ENCODE peak calls at places on chromosome X, in eight cellular contexts. One of them, this sample, is unnamed.

GRCh38 chrX:72351606-72352338 is 46.1 kb upstream of the CITED1 start:
- DNase-seq in fibroblast of mammary gland: peak; percentile 77
- DNase-seq in A549: no peak
- DNase-seq in heart right ventricle: no peak
- DNase-seq in Peyer's patch: no peak
- DNase-seq in esophagus squamous epithelium: no peak
- DNase-seq in psoas muscle: peak; percentile 16
- DNase-seq in GM12878: no peak
- DNase-seq in this sample: no peak

GRCh38 chrX:50609796-50610195 is 139.2 kb upstream of the DGKK start:
- DNase-seq in fibroblast of mammary gland: peak; percentile 1
- DNase-seq in GM12878: no peak
- DNase-seq in esophagus squamous epithelium: no peak
- DNase-seq in A549: no peak
- DNase-seq in Peyer's patch: no peak
- DNase-seq in heart right ventricle: no peak
- DNase-seq in psoas muscle: no peak
- DNase-seq in this sample: no peak

GRCh38 chrX:129957241-129958099 is 25.0 kb upstream of the BCORL1 start:
- DNase-seq in esophagus squamous epithelium: peak; percentile 11
- DNase-seq in psoas muscle: peak; percentile 71
- DNase-seq in Peyer's patch: peak; percentile 69
- DNase-seq in heart right ventricle: peak; percentile 67
- DNase-seq in GM12878: peak; percentile 34
- DNase-seq in A549: peak; percentile 73
- DNase-seq in fibroblast of mammary gland: peak; percentile 33
- DNase-seq in this sample: no peak

GRCh38 chrX:12824944-12825343 is 33.7 kb downstream of the PRPS2 start:
- DNase-seq in Peyer's patch: no peak
- DNase-seq in A549: peak; percentile 14
- DNase-seq in heart right ventricle: no peak
- DNase-seq in esophagus squamous epithelium: no peak
- DNase-seq in fibroblast of mammary gland: peak; percentile 4
- DNase-seq in psoas muscle: no peak
- DNase-seq in GM12878: no peak
- DNase-seq in this sample: no peak

GRCh38 chrX:98057176-98057575 is 1173.5 kb downstream of the RPA4 start:
- DNase-seq in A549: no peak
- DNase-seq in esophagus squamous epithelium: no peak
- DNase-seq in Peyer's patch: no peak
- DNase-seq in heart right ventricle: no peak
- DNase-seq in psoas muscle: no peak
- DNase-seq in GM12878: no peak
- DNase-seq in fibroblast of mammary gland: no peak
- DNase-seq in this sample: no peak

GRCh38 chrX:125090046-125090445 is 229.6 kb upstream of the TEX13C start:
- DNase-seq in Peyer's patch: no peak
- DNase-seq in GM12878: no peak
- DNase-seq in psoas muscle: no peak
- DNase-seq in fibroblast of mammary gland: no peak
- DNase-seq in esophagus squamous epithelium: no peak
- DNase-seq in heart right ventricle: no peak
- DNase-seq in A549: peak; percentile 4
- DNase-seq in this sample: no peak

GRCh38 chrX:46380148-46380752 is 165.0 kb downstream of the ZNF674 start:
- DNase-seq in psoas muscle: no peak
- DNase-seq in esophagus squamous epithelium: no peak
- DNase-seq in fibroblast of mammary gland: no peak
- DNase-seq in Peyer's patch: no peak
- DNase-seq in heart right ventricle: no peak
- DNase-seq in GM12878: no peak
- DNase-seq in A549: no peak
- DNase-seq in this sample: no peak

GRCh38 chrX:2710496-2710895 is 19.4 kb downstream of the CD99 start:
- DNase-seq in A549: peak; percentile 81
- DNase-seq in fibroblast of mammary gland: no peak
- DNase-seq in psoas muscle: no peak
- DNase-seq in heart right ventricle: no peak
- DNase-seq in esophagus squamous epithelium: no peak
- DNase-seq in GM12878: no peak
- DNase-seq in Peyer's patch: peak; percentile 21
- DNase-seq in this sample: no peak

GRCh38 chrX:115900425-115900824 is 270.1 kb upstream of the AGTR2 start:
- DNase-seq in fibroblast of mammary gland: no peak
- DNase-seq in heart right ventricle: no peak
- DNase-seq in A549: no peak
- DNase-seq in Peyer's patch: no peak
- DNase-seq in esophagus squamous epithelium: no peak
- DNase-seq in GM12878: no peak
- DNase-seq in psoas muscle: no peak
- DNase-seq in this sample: no peak

GRCh38 chrX:40578039-40578438 is 2.7 kb upstream of the ATP6AP2 start:
- DNase-seq in psoas muscle: no peak
- DNase-seq in esophagus squamous epithelium: no peak
- DNase-seq in fibroblast of mammary gland: no peak
- DNase-seq in GM12878: no peak
- DNase-seq in Peyer's patch: no peak
- DNase-seq in heart right ventricle: no peak
- DNase-seq in A549: no peak
- DNase-seq in this sample: no peak

GRCh38 chrX:40571600-40571999 is 9.2 kb upstream of the ATP6AP2 start:
- DNase-seq in heart right ventricle: no peak
- DNase-seq in psoas muscle: no peak
- DNase-seq in GM12878: no peak
- DNase-seq in A549: no peak
- DNase-seq in esophagus squamous epithelium: no peak
- DNase-seq in Peyer's patch: no peak
- DNase-seq in fibroblast of mammary gland: no peak
- DNase-seq in this sample: no peak

GRCh38 chrX:40576291-40576690 is 4.5 kb upstream of the ATP6AP2 start:
- DNase-seq in fibroblast of mammary gland: no peak
- DNase-seq in A549: no peak
- DNase-seq in Peyer's patch: no peak
- DNase-seq in esophagus squamous epithelium: no peak
- DNase-seq in heart right ventricle: no peak
- DNase-seq in GM12878: no peak
- DNase-seq in psoas muscle: no peak
- DNase-seq in this sample: no peak

GRCh38 chrX:40570346-40571093 is 10.2 kb upstream of the ATP6AP2 start:
- DNase-seq in fibroblast of mammary gland: no peak
- DNase-seq in Peyer's patch: no peak
- DNase-seq in psoas muscle: no peak
- DNase-seq in A549: no peak
- DNase-seq in GM12878: peak; percentile 56
- DNase-seq in heart right ventricle: no peak
- DNase-seq in esophagus squamous epithelium: no peak
- DNase-seq in this sample: no peak

DNA sequence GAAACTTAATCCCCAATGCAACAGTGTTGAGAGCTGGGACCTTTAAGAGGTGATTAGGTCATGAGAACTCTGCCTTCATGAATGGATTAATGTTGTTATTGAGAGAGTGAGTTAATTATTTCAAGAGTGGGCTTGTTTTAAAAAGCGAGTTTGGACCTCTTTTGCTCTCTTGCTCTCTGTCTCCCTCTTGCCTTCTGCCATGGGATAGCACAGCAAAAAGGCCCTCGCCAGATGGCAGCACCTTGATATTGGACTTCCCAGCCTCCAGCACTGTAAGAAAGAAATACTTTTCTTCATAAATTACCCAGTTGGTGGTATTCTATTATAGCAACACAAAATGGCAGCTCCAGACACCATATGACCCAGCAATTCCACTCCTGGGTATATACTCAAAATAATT is 7.0 kb upstream of the ATP6AP2 start:
- DNase-seq in fibroblast of mammary gland: peak; percentile 24
- DNase-seq in psoas muscle: no peak
- DNase-seq in heart right ventricle: no peak
- DNase-seq in A549: peak; percentile 54
- DNase-seq in GM12878: no peak
- DNase-seq in Peyer's patch: no peak
- DNase-seq in esophagus squamous epithelium: no peak
- DNase-seq in this sample: no peak
- TF ChIP-seq CTCF in fibroblast of mammary gland: peak; percentile 82
- TF ChIP-seq CTCF in psoas muscle: no peak
- TF ChIP-seq CTCF in heart right ventricle: no peak
- TF ChIP-seq CTCF in A549: peak; percentile 67
- TF ChIP-seq CTCF in GM12878: peak; percentile 87
- TF ChIP-seq CTCF in Peyer's patch: peak; percentile 45
- TF ChIP-seq CTCF in esophagus squamous epithelium: no peak
- TF ChIP-seq CTCF in this sample: peak; percentile 66

GRCh38 chrX:6735235-6735634 is 200.3 kb upstream of the VCX3A start:
- DNase-seq in GM12878: no peak
- DNase-seq in psoas muscle: no peak
- DNase-seq in esophagus squamous epithelium: no peak
- DNase-seq in A549: no peak
- DNase-seq in Peyer's patch: no peak
- DNase-seq in heart right ventricle: no peak
- DNase-seq in fibroblast of mammary gland: no peak
- DNase-seq in this sample: no peak

DNA sequence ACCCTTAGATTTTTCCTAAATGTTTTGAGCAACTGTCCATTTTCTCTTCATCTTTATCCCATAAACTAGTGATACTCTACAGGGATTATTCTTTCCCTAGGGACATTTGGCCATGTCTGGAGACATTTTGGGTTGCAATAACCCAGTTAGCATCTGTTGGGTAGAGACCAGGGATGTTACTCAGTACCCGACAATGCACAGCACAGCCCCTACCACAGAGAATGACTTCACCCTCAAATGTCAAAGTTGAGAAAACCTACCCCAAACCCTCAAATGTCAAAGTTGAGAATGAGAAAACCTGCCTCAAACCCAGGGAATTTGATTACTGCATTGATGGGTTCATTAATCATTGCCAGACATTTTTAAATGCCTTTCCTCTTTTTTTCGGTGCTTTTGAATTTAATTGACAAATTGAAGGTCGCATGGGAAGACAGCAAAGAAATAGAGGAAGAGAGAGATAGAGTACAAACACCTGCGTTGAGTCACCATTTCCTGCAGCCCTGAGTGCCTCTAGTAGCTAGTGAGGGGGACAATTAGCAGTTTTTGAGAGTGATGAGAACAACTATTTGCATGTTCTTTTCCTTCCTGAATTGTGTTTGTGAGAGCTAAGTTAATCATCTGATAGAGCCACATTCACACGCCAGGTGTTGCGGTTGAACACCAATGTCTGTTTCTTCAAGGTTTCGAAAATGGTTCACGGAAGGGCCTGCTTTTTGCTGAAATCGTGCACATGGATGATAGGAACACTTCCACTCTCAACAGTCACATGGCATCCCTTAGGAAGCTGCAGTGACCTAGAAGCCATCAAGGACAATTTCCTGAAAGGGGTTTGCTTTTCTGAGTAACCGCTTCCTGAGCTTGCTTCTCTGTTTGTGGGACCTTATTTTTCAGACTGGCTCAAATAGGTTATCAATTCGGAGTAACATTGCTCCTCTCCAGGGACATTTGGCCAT is 203.9 kb upstream of the VCX3A start:
- DNase-seq in A549: no peak
- DNase-seq in psoas muscle: no peak
- DNase-seq in Peyer's patch: no peak
- DNase-seq in GM12878: peak; percentile 93
- DNase-seq in esophagus squamous epithelium: no peak
- DNase-seq in heart right ventricle: no peak
- DNase-seq in fibroblast of mammary gland: no peak
- DNase-seq in this sample: no peak
- H3K4me3 ChIP-seq in A549: no peak overlapping the region
- H3K4me3 ChIP-seq in psoas muscle: no peak overlapping the region
- H3K4me3 ChIP-seq in Peyer's patch: no peak overlapping the region
- H3K4me3 ChIP-seq in GM12878: no peak overlapping the region
- H3K4me3 ChIP-seq in esophagus squamous epithelium: no peak overlapping the region
- H3K4me3 ChIP-seq in heart right ventricle: no peak overlapping the region
- H3K4me3 ChIP-seq in fibroblast of mammary gland: no peak overlapping the region
- H3K4me3 ChIP-seq in this sample: no peak overlapping the region

GRCh38 chrX:78029663-78030062 is 60.2 kb upstream of the PGAM4 start:
- DNase-seq in A549: peak; percentile 53
- DNase-seq in Peyer's patch: no peak
- DNase-seq in psoas muscle: no peak
- DNase-seq in heart right ventricle: no peak
- DNase-seq in esophagus squamous epithelium: no peak
- DNase-seq in GM12878: no peak
- DNase-seq in fibroblast of mammary gland: peak; percentile 45
- DNase-seq in this sample: peak; percentile 30
- TF ChIP-seq CTCF in A549: peak; percentile 81
- TF ChIP-seq CTCF in Peyer's patch: peak; percentile 65
- TF ChIP-seq CTCF in psoas muscle: peak; percentile 37
- TF ChIP-seq CTCF in heart right ventricle: peak; percentile 39
- TF ChIP-seq CTCF in esophagus squamous epithelium: no peak
- TF ChIP-seq CTCF in GM12878: peak; percentile 18
- TF ChIP-seq CTCF in fibroblast of mammary gland: peak; percentile 59
- TF ChIP-seq CTCF in this sample: peak; percentile 64

DNA sequence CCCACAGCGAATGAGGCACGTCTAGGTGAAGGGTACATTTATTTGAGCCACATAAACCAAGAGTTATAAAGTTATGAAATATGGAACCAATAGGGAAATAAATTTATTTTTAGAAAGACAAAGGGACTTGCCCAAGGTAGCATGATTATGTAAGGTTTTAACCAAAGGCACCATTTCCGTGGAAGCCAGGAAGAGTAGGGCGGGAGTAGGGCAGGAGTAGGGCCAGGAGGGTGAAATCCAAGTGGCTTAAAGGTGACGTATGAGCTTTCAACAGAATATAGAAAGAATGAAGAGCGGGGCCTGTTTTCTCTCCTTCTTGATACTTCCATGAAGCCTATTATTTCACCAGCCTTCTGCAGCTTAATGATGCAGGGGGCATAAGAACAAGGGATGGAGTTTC is 91.7 kb upstream of the PNPLA4 start:
- DNase-seq in psoas muscle: no peak
- DNase-seq in GM12878: no peak
- DNase-seq in A549: no peak
- DNase-seq in fibroblast of mammary gland: no peak
- DNase-seq in heart right ventricle: no peak
- DNase-seq in Peyer's patch: no peak
- DNase-seq in esophagus squamous epithelium: no peak
- DNase-seq in this sample: no peak
- H3K4me3 ChIP-seq in psoas muscle: no peak overlapping the region
- H3K4me3 ChIP-seq in GM12878: no peak overlapping the region
- H3K4me3 ChIP-seq in A549: no peak overlapping the region
- H3K4me3 ChIP-seq in fibroblast of mammary gland: no peak overlapping the region
- H3K4me3 ChIP-seq in heart right ventricle: no peak overlapping the region
- H3K4me3 ChIP-seq in Peyer's patch: no peak overlapping the region
- H3K4me3 ChIP-seq in esophagus squamous epithelium: no peak overlapping the region
- H3K4me3 ChIP-seq in this sample: no peak overlapping the region

GRCh38 chrX:94107981-94108380 is 434.0 kb downstream of the FAM133A start:
- DNase-seq in Peyer's patch: no peak
- DNase-seq in esophagus squamous epithelium: no peak
- DNase-seq in GM12878: no peak
- DNase-seq in heart right ventricle: no peak
- DNase-seq in fibroblast of mammary gland: no peak
- DNase-seq in psoas muscle: no peak
- DNase-seq in A549: no peak
- DNase-seq in this sample: no peak
- TF ChIP-seq CTCF in Peyer's patch: no peak
- TF ChIP-seq CTCF in esophagus squamous epithelium: no peak
- TF ChIP-seq CTCF in GM12878: no peak
- TF ChIP-seq CTCF in heart right ventricle: no peak
- TF ChIP-seq CTCF in fibroblast of mammary gland: peak; percentile 24
- TF ChIP-seq CTCF in psoas muscle: no peak
- TF ChIP-seq CTCF in A549: no peak
- TF ChIP-seq CTCF in this sample: peak; percentile 42